ENCODE peak calls at places on chromosomes 5 and 9, in five cellular contexts. One of them, this sample, is unnamed.

GRCh38 chr9:36566813-36567217 is 5.9 kb upstream of the MELK start:
- DNase-seq in brain microvascular endothelial cell: peak
- DNase-seq in fibroblast of lung: no peak
- DNase-seq in chondrocyte: peak
- DNase-seq in astrocyte of the spinal cord: peak
- DNase-seq in this sample: no peak

GRCh38 chr9:109707355-109707754 is 72.6 kb upstream of the PALM2AKAP2 start:
- DNase-seq in brain microvascular endothelial cell: no peak
- DNase-seq in fibroblast of lung: no peak
- DNase-seq in chondrocyte: no peak
- DNase-seq in astrocyte of the spinal cord: no peak
- DNase-seq in this sample: no peak

GRCh38 chr5:117615226-117615625 is 1040.6 kb upstream of the SEMA6A start:
- DNase-seq in brain microvascular endothelial cell: no peak
- DNase-seq in fibroblast of lung: no peak
- DNase-seq in chondrocyte: no peak
- DNase-seq in astrocyte of the spinal cord: no peak
- DNase-seq in this sample: peak

GRCh38 chr5:176659860-176660461 is 12.7 kb downstream of the TSPAN17 start:
- DNase-seq in brain microvascular endothelial cell: no peak
- DNase-seq in fibroblast of lung: no peak
- DNase-seq in chondrocyte: no peak
- DNase-seq in astrocyte of the spinal cord: no peak
- DNase-seq in this sample: no peak

GRCh38 chr5:142363619-142363963 is 38.8 kb upstream of the SPRY4 start:
- DNase-seq in brain microvascular endothelial cell: no peak
- DNase-seq in fibroblast of lung: no peak
- DNase-seq in chondrocyte: no peak
- DNase-seq in astrocyte of the spinal cord: no peak
- DNase-seq in this sample: no peak

GRCh38 chr5:129019401-129019908 is 54.2 kb downstream of the SLC27A6 start:
- DNase-seq in brain microvascular endothelial cell: no peak
- DNase-seq in fibroblast of lung: peak
- DNase-seq in chondrocyte: no peak
- DNase-seq in astrocyte of the spinal cord: no peak
- DNase-seq in this sample: no peak

GRCh38 chr5:127770272-127770671 is 67.1 kb downstream of the CCDC192 start:
- DNase-seq in brain microvascular endothelial cell: no peak
- DNase-seq in fibroblast of lung: no peak
- DNase-seq in chondrocyte: no peak
- DNase-seq in astrocyte of the spinal cord: no peak
- DNase-seq in this sample: no peak

GRCh38 chr5:150497274-150497988 is 10.5 kb upstream of the NDST1 start:
- DNase-seq in brain microvascular endothelial cell: peak
- DNase-seq in fibroblast of lung: peak
- DNase-seq in chondrocyte: no peak
- DNase-seq in astrocyte of the spinal cord: peak
- DNase-seq in this sample: peak

GRCh38 chr5:58274199-58274598 is 185.7 kb downstream of the PLK2 start:
- DNase-seq in brain microvascular endothelial cell: no peak
- DNase-seq in fibroblast of lung: no peak
- DNase-seq in chondrocyte: no peak
- DNase-seq in astrocyte of the spinal cord: no peak
- DNase-seq in this sample: no peak

GRCh38 chr5:137146402-137146889 is 352.7 kb downstream of the SPOCK1 start:
- DNase-seq in brain microvascular endothelial cell: peak
- DNase-seq in fibroblast of lung: peak
- DNase-seq in chondrocyte: no peak
- DNase-seq in astrocyte of the spinal cord: peak
- DNase-seq in this sample: peak

GRCh38 chr5:167392252-167392651 is 899.2 kb upstream of the WWC1 start:
- DNase-seq in brain microvascular endothelial cell: no peak
- DNase-seq in fibroblast of lung: no peak
- DNase-seq in chondrocyte: no peak
- DNase-seq in astrocyte of the spinal cord: no peak
- DNase-seq in this sample: no peak

GRCh38 chr5:144368556-144368955 is 197.9 kb downstream of the KCTD16 start:
- DNase-seq in brain microvascular endothelial cell: no peak
- DNase-seq in fibroblast of lung: peak
- DNase-seq in chondrocyte: no peak
- DNase-seq in astrocyte of the spinal cord: peak
- DNase-seq in this sample: peak

GRCh38 chr5:156949424-156949823 is 13.6 kb downstream of the TIMD4 start:
- DNase-seq in brain microvascular endothelial cell: no peak
- DNase-seq in fibroblast of lung: no peak
- DNase-seq in chondrocyte: no peak
- DNase-seq in astrocyte of the spinal cord: no peak
- DNase-seq in this sample: no peak

GRCh38 chr5:149990518-149991376 is 9.7 kb downstream of the TIGD6 start:
- DNase-seq in brain microvascular endothelial cell: peak
- DNase-seq in fibroblast of lung: peak
- DNase-seq in chondrocyte: no peak
- DNase-seq in astrocyte of the spinal cord: peak
- DNase-seq in this sample: peak

GRCh38 chr5:156208271-156208670 is 118.7 kb upstream of the SGCD start:
- DNase-seq in brain microvascular endothelial cell: no peak
- DNase-seq in fibroblast of lung: peak
- DNase-seq in chondrocyte: no peak
- DNase-seq in astrocyte of the spinal cord: no peak
- DNase-seq in this sample: no peak

GRCh38 chr9:121837113-121838010 is 185.9 kb downstream of the DAB2IP start:
- DNase-seq in brain microvascular endothelial cell: no peak
- DNase-seq in fibroblast of lung: peak
- DNase-seq in chondrocyte: peak
- DNase-seq in astrocyte of the spinal cord: peak
- DNase-seq in this sample: peak

GRCh38 chr5:133147815-133148634 is 96.2 kb downstream of the HSPA4 start:
- DNase-seq in brain microvascular endothelial cell: peak
- DNase-seq in fibroblast of lung: no peak
- DNase-seq in chondrocyte: no peak
- DNase-seq in astrocyte of the spinal cord: peak
- DNase-seq in this sample: no peak

GRCh38 chr5:454936-455335 is 12.0 kb downstream of the EXOC3 start:
- DNase-seq in brain microvascular endothelial cell: no peak
- DNase-seq in fibroblast of lung: no peak
- DNase-seq in chondrocyte: peak
- DNase-seq in astrocyte of the spinal cord: no peak
- DNase-seq in this sample: no peak

GRCh38 chr9:114745108-114745848 is 60.6 kb downstream of the TNFSF15 start:
- DNase-seq in brain microvascular endothelial cell: peak
- DNase-seq in fibroblast of lung: peak
- DNase-seq in chondrocyte: no peak
- DNase-seq in astrocyte of the spinal cord: peak
- DNase-seq in this sample: no peak

GRCh38 chr9:116387934-116388714 is 234.5 kb downstream of the PAPPA start:
- DNase-seq in brain microvascular endothelial cell: no peak
- DNase-seq in fibroblast of lung: no peak
- DNase-seq in chondrocyte: no peak
- DNase-seq in astrocyte of the spinal cord: no peak
- DNase-seq in this sample: peak

GRCh38 chr9:115672477-115673316 is 480.9 kb upstream of the PAPPA start:
- DNase-seq in brain microvascular endothelial cell: peak
- DNase-seq in fibroblast of lung: peak
- DNase-seq in chondrocyte: no peak
- DNase-seq in astrocyte of the spinal cord: peak
- DNase-seq in this sample: peak

GRCh38 chr9:124260769-124261603 is 3.2 kb downstream of the NEK6 start:
- DNase-seq in brain microvascular endothelial cell: no peak
- DNase-seq in fibroblast of lung: peak
- DNase-seq in chondrocyte: no peak
- DNase-seq in astrocyte of the spinal cord: peak
- DNase-seq in this sample: peak

GRCh38 chr5:78127875-78128274 is 166.6 kb downstream of the AP3B1 start:
- DNase-seq in brain microvascular endothelial cell: no peak
- DNase-seq in fibroblast of lung: no peak
- DNase-seq in chondrocyte: no peak
- DNase-seq in astrocyte of the spinal cord: no peak
- DNase-seq in this sample: no peak
- TF ChIP-seq CTCF in brain microvascular endothelial cell: peak
- TF ChIP-seq CTCF in fibroblast of lung: no peak
- TF ChIP-seq CTCF in chondrocyte: peak
- TF ChIP-seq CTCF in astrocyte of the spinal cord: peak
- TF ChIP-seq CTCF in this sample: peak

GRCh38 chr9:92438900-92439526 is 14.7 kb upstream of the OMD start:
- DNase-seq in brain microvascular endothelial cell: no peak
- DNase-seq in fibroblast of lung: peak
- DNase-seq in chondrocyte: no peak
- DNase-seq in astrocyte of the spinal cord: peak
- DNase-seq in this sample: peak
- TF ChIP-seq CTCF in brain microvascular endothelial cell: no peak
- TF ChIP-seq CTCF in fibroblast of lung: peak
- TF ChIP-seq CTCF in chondrocyte: peak
- TF ChIP-seq CTCF in astrocyte of the spinal cord: no peak
- TF ChIP-seq CTCF in this sample: peak

GRCh38 chr5:84088996-84089395 is 295.7 kb downstream of the EDIL3 start:
- DNase-seq in brain microvascular endothelial cell: peak
- DNase-seq in fibroblast of lung: peak
- DNase-seq in chondrocyte: no peak
- DNase-seq in astrocyte of the spinal cord: peak
- DNase-seq in this sample: no peak
- TF ChIP-seq CTCF in brain microvascular endothelial cell: peak
- TF ChIP-seq CTCF in fibroblast of lung: peak
- TF ChIP-seq CTCF in chondrocyte: peak
- TF ChIP-seq CTCF in astrocyte of the spinal cord: peak
- TF ChIP-seq CTCF in this sample: peak

GRCh38 chr5:141272906-141273305 is 27.7 kb downstream of the PCDHB15 start:
- DNase-seq in brain microvascular endothelial cell: no peak
- DNase-seq in fibroblast of lung: no peak
- DNase-seq in chondrocyte: no peak
- DNase-seq in astrocyte of the spinal cord: no peak
- DNase-seq in this sample: no peak
- TF ChIP-seq CTCF in brain microvascular endothelial cell: no peak
- TF ChIP-seq CTCF in fibroblast of lung: no peak
- TF ChIP-seq CTCF in chondrocyte: no peak
- TF ChIP-seq CTCF in astrocyte of the spinal cord: no peak
- TF ChIP-seq CTCF in this sample: peak

DNA sequence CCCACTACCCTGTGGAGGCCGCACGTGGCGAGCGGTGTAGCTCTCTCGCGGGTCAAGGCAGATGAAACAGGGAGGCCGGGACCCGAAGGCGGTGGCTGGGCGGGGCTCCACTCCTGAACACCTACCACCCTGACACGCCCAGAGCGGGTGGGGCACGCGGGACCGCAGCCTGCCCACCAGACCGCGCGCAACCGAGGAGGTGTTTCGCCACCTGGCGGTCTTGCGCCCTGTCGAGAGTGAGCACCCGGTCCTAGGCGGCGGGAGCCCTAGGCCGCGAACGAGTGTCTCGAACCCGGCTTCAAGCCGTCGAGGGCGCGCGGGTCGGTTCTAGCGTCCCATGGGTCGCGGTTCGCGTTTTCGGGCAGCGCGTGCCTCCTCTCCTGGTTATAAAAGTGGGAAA is 2.2 kb upstream of the EXOSC3 start:
- DNase-seq in brain microvascular endothelial cell: no peak
- DNase-seq in fibroblast of lung: no peak
- DNase-seq in chondrocyte: peak
- DNase-seq in astrocyte of the spinal cord: no peak
- DNase-seq in this sample: no peak
- TF ChIP-seq CTCF in brain microvascular endothelial cell: no peak
- TF ChIP-seq CTCF in fibroblast of lung: no peak
- TF ChIP-seq CTCF in chondrocyte: no peak
- TF ChIP-seq CTCF in astrocyte of the spinal cord: no peak
- TF ChIP-seq CTCF in this sample: no peak